ENCODE peak calls at places on chromosomes 5 and 9, in four cellular contexts. X is sigmoid colon, Q is HepG2, F is GM23338. R is an unnamed sample.

GRCh38 chr9:129597355-129598088 is 23.4 kb downstream of the C9orf50 start:
- DNase-seq in X (peak; percentile 86), Q (peak; percentile 93), F (peak; percentile 79), R (no peak)

GRCh38 chr9:134064711-134065110 is 3.1 kb downstream of the BRD3 start:
- DNase-seq in X (no peak), Q (no peak), F (peak; percentile 43), R (no peak)

GRCh38 chr9:27117489-27118135 is 8.6 kb downstream of the TEK start:
- DNase-seq in X (peak; percentile 70), Q (peak; percentile 49), F (no peak), R (no peak)

GRCh38 chr9:97985058-97985861 is 2.1 kb downstream of the ANP32B start:
- DNase-seq in X (peak; percentile 67), Q (no peak), F (peak; percentile 47), R (no peak)

GRCh38 chr5:43192558-43193170 is 639 bp downstream of the NIM1K start:
- DNase-seq in X (peak; percentile 73), Q (no peak), F (no peak), R (no peak)

GRCh38 chr9:129283290-129283691 is 105.2 kb upstream of the IER5L start:
- DNase-seq in X (peak; percentile 63), Q (no peak), F (no peak), R (no peak)

GRCh38 chr5:146513462-146513861 is 2.5 kb downstream of the GPR151 start:
- DNase-seq in X (no peak), Q (no peak), F (no peak), R (no peak)

GRCh38 chr9:109064963-109065701 is 51.8 kb upstream of the CTNNAL1 start:
- DNase-seq in X (no peak), Q (no peak), F (no peak), R (no peak)

GRCh38 chr5:145834917-145835838 is at the start of gene PRELID2:
- DNase-seq in X (peak; percentile 92), Q (peak; percentile 89), F (peak; percentile 97), R (peak; percentile 10)

GRCh38 chr9:25935188-25935587 is 256.9 kb upstream of the TUSC1 start:
- DNase-seq in X (no peak), Q (no peak), F (no peak), R (no peak)

GRCh38 chr9:109499631-109500120 is 1.6 kb upstream of the PTPN3 start:
- DNase-seq in X (no peak), Q (peak; percentile 45), F (peak; percentile 74), R (no peak)

GRCh38 chr9:83266618-83267543 is 203.9 kb upstream of the RASEF start:
- DNase-seq in X (no peak), Q (peak; percentile 78), F (no peak), R (no peak)

GRCh38 chr5:157648275-157648990 is 3.8 kb downstream of the SOX30 start:
- DNase-seq in X (no peak), Q (no peak), F (no peak), R (no peak)

GRCh38 chr9:131095666-131096489 is 453 bp upstream of the AIF1L start:
- DNase-seq in X (no peak), Q (peak; percentile 56), F (peak; percentile 94), R (no peak)

GRCh38 chr9:131097948-131098278 is 1.6 kb downstream of the AIF1L start:
- DNase-seq in X (no peak), Q (no peak), F (no peak), R (no peak)

GRCh38 chr9:131097259-131097947 is 1.1 kb downstream of the AIF1L start:
- DNase-seq in X (no peak), Q (no peak), F (no peak), R (no peak)

GRCh38 chr9:131098391-131099087 is 2.2 kb downstream of the AIF1L start:
- DNase-seq in X (no peak), Q (no peak), F (peak; percentile 50), R (no peak)

DNA sequence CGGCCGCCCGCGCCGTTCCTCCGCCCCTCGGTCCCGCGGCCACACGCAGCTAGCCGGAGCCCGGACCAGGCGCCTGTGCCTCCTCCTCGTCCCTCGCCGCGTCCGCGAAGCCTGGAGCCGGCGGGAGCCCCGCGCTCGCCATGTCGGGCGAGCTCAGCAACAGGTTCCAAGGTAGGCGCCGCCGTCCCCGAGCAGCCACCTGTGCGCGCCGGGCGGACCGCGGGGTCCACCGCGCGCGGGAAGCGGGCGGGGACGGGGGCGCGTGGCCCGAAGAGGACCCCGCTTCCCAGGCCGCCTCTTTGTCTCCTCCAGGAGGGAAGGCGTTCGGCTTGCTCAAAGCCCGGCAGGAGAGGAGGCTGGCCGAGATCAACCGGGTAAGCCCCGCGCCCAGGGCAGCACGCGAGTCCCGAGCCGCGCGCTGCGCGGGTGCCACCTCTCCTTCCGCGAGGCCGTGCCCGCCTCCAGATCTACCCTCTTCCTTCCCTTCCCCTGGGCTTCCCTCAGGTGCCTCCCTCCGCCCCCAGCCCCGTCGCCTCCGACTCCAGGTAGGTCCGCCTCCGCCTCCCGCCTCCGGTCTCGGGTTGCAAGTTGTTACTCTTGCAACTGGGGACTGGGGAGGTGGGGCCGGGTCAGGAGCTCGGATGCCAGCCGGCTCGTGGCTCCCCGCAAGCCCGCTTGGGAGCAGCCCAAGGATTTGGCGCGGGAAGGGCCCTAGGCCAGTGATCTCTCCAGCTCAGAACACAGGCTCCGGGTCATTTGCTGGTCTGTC is at the start of gene AIF1L:
- DNase-seq in X (no peak), Q (no peak), F (peak; percentile 96), R (no peak)
- H3K27me3 ChIP-seq in X (peaks cover 55% of the 10 kb centered on the region), Q (peaks cover 2% of the 10 kb centered on the region), F (no peaks in the 10 kb centered on the region), R (no peaks in the 10 kb centered on the region)

DNA sequence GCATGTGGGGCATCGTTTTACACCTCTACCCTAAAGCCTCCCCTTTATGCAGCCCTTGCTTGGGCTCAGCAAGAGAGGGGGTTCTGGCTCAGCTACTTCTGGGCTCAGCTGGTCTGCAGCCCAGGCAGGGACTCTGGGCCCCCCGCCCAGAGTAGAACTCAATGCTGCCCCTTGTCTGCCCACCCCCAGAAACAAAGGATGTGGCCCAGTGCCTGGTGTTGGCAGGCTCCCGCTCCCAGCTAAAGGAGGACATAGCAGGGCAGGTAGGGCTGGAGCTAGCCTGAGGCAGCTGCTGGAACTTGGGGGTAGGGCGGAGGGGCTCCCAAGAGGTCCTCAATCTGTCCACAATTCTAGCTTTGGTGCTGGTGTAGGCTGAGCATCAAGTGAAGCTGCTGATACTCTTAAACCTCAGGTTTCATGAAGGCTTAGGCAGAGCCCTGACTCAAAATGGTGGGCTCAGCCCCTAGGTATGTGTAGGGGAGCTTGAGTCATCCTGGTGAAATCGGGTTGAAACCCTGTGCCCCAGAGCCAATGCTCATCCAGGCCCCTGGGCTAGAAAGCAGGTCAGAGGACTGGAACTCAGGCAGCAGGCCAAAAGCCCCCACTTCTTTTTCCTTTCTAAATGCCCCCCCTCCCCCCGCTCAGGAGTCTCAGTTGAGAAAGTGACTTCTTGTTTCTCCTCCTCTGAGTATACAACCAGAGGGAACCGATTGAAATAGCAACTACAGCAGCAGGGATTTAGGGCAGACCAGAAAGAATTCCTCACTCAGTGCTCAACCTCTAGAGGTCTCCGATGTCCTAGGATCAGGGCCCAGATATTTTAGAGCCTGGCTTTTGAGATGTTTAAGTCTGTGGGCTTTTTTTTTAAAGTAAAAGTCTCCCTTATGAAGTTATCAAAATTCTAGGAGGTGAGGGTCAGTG is 11.4 kb downstream of the PSD2 start:
- DNase-seq in X (no peak), Q (no peak), F (no peak), R (no peak)
- H3K27me3 ChIP-seq in X (peaks cover 5% of the 10 kb centered on the region), Q (peaks cover 8% of the 10 kb centered on the region), F (no peaks in the 10 kb centered on the region), R (no peaks in the 10 kb centered on the region)

DNA sequence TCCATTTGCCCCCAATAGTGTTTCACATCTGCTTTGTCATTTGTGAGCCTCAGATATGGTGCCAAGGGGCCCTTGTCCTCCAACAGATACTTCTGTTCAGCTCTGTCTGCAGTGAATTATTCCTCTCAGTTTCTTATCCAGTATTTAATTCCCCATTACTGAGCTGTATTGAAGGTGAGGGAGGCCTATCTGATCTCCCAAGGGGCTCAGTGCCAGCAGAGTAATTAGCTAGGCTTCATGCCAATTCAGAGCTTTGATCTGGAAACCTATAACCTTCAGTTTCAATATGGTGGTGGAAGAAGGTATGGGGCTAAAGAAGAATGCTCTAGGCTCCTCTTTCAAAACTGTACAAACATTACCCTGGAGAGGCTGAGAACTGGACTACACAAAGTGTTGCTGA is 397.6 kb downstream of the TLE4 start:
- DNase-seq in X (no peak), Q (no peak), F (no peak), R (no peak)
- H3K27me3 ChIP-seq in X (no peaks in the 10 kb centered on the region), Q (no peaks in the 10 kb centered on the region), F (peaks cover 3% of the 10 kb centered on the region), R (no peaks in the 10 kb centered on the region)

GRCh38 chr9:36878161-36878560 is 155.9 kb downstream of the PAX5 start:
- DNase-seq in X (peak; percentile 26), Q (no peak), F (no peak), R (no peak)

GRCh38 chr9:36877239-36877638 is 156.8 kb downstream of the PAX5 start:
- DNase-seq in X (no peak), Q (no peak), F (no peak), R (no peak)

GRCh38 chr9:36874921-36875320 is 159.1 kb downstream of the PAX5 start:
- DNase-seq in X (peak; percentile 8), Q (no peak), F (no peak), R (no peak)

GRCh38 chr9:36874261-36874660 is 159.8 kb downstream of the PAX5 start:
- DNase-seq in X (peak; percentile 50), Q (no peak), F (no peak), R (no peak)

GRCh38 chr9:36876056-36876455 is 158.0 kb downstream of the PAX5 start:
- DNase-seq in X (peak; percentile 30), Q (no peak), F (no peak), R (no peak)
- H3K27me3 ChIP-seq in X (no peaks in the 10 kb centered on the region), Q (peaks cover 5% of the 10 kb centered on the region), F (no peaks in the 10 kb centered on the region), R (no peaks in the 10 kb centered on the region)

GRCh38 chr5:111851616-111852015 is 94.6 kb upstream of the NREP start:
- DNase-seq in X (no peak), Q (no peak), F (no peak), R (no peak)

GRCh38 chr5:111854196-111854595 is 97.2 kb upstream of the NREP start:
- DNase-seq in X (no peak), Q (no peak), F (no peak), R (no peak)

GRCh38 chr5:111853748-111854147 is 96.8 kb upstream of the NREP start:
- DNase-seq in X (no peak), Q (no peak), F (no peak), R (no peak)

GRCh38 chr5:111848374-111848914 is 91.5 kb upstream of the NREP start:
- DNase-seq in X (no peak), Q (no peak), F (no peak), R (no peak)
- H3K27me3 ChIP-seq in X (no peaks in the 10 kb centered on the region), Q (no peaks in the 10 kb centered on the region), F (no peaks in the 10 kb centered on the region), R (no peaks in the 10 kb centered on the region)

DNA sequence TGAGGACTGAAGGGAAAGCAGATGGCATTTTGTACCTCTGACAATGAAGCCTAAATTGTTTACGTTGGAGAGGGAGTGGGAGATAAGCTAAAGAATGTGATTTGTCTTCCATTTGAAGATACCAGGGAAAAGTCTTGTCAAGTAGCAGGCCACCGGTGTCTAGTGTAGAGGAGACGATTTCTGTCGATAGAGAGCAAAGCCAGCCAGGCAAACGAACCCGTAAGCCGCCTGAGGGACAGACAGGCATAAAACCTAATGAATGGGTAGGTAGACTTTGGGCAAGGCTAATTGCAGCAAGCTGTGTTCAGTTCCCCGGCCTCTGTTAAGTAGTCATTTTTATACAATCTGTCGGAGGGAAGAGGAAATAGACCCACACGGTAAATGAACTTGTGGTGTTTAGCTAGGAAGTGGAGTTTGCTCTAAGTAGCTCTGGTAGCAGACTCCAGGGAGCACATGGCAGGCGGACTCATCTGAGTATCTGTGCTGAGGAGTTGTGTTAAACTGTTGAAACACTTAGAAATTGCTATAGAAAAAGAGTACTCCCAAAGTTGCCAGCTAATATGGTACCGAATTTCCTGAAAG is 28.8 kb downstream of the SMARCA2 start:
- DNase-seq in X (no peak), Q (no peak), F (no peak), R (no peak)
- H3K27me3 ChIP-seq in X (no peaks in the 10 kb centered on the region), Q (no peaks in the 10 kb centered on the region), F (peaks cover 15% of the 10 kb centered on the region), R (no peaks in the 10 kb centered on the region)

R was measured in esophagus squamous epithelium.